ENCODE peak calls at places on chromosomes 11 and 22, in four cellular contexts. One of them, this sample, is unnamed.

GRCh38 chr11:62605902-62606301 is 4.2 kb upstream of the MTA2 start:
- DNase-seq in A549: no peak
- DNase-seq in activated T-cell treated with anti-CD3 and anti-CD28 coated beads, Interleukin-2, amount 50 U/mL, for 4 hours: no peak
- DNase-seq in HCT116: no peak
- DNase-seq in this sample: no peak

GRCh38 chr11:19060629-19061028 is at the start of gene MRGPRX2:
- DNase-seq in A549: no peak
- DNase-seq in activated T-cell treated with anti-CD3 and anti-CD28 coated beads, Interleukin-2, amount 50 U/mL, for 4 hours: no peak
- DNase-seq in HCT116: no peak
- DNase-seq in this sample: no peak

GRCh38 chr22:44389926-44390925 is 77.5 kb upstream of the SHISAL1 start:
- DNase-seq in A549: no peak
- DNase-seq in activated T-cell treated with anti-CD3 and anti-CD28 coated beads, Interleukin-2, amount 50 U/mL, for 4 hours: no peak
- DNase-seq in HCT116: no peak
- DNase-seq in this sample: no peak

GRCh38 chr22:17411213-17411612 is 42.0 kb downstream of the CECR2 start:
- DNase-seq in A549: no peak
- DNase-seq in activated T-cell treated with anti-CD3 and anti-CD28 coated beads, Interleukin-2, amount 50 U/mL, for 4 hours: no peak
- DNase-seq in HCT116: no peak
- DNase-seq in this sample: no peak

GRCh38 chr11:47071871-47072270 is 104.8 kb downstream of the ARFGAP2 start:
- DNase-seq in A549: peak; percentile 32
- DNase-seq in activated T-cell treated with anti-CD3 and anti-CD28 coated beads, Interleukin-2, amount 50 U/mL, for 4 hours: no peak
- DNase-seq in HCT116: no peak
- DNase-seq in this sample: no peak

GRCh38 chr11:71244116-71244815 is 8.1 kb downstream of the SHANK2 start:
- DNase-seq in A549: no peak
- DNase-seq in activated T-cell treated with anti-CD3 and anti-CD28 coated beads, Interleukin-2, amount 50 U/mL, for 4 hours: no peak
- DNase-seq in HCT116: no peak
- DNase-seq in this sample: no peak

GRCh38 chr11:68127791-68128681 is 6.8 kb upstream of the CHKA start:
- DNase-seq in A549: no peak
- DNase-seq in activated T-cell treated with anti-CD3 and anti-CD28 coated beads, Interleukin-2, amount 50 U/mL, for 4 hours: no peak
- DNase-seq in HCT116: peak; percentile 22
- DNase-seq in this sample: peak; percentile 70

GRCh38 chr11:69664901-69665300 is 10.3 kb downstream of the LTO1 start:
- DNase-seq in A549: no peak
- DNase-seq in activated T-cell treated with anti-CD3 and anti-CD28 coated beads, Interleukin-2, amount 50 U/mL, for 4 hours: no peak
- DNase-seq in HCT116: no peak
- DNase-seq in this sample: no peak

GRCh38 chr11:102204174-102204573 is 93.9 kb downstream of the YAP1 start:
- DNase-seq in A549: no peak
- DNase-seq in activated T-cell treated with anti-CD3 and anti-CD28 coated beads, Interleukin-2, amount 50 U/mL, for 4 hours: no peak
- DNase-seq in HCT116: no peak
- DNase-seq in this sample: no peak

GRCh38 chr11:64134963-64135362 is 30.9 kb downstream of the MACROD1 start:
- DNase-seq in A549: no peak
- DNase-seq in activated T-cell treated with anti-CD3 and anti-CD28 coated beads, Interleukin-2, amount 50 U/mL, for 4 hours: no peak
- DNase-seq in HCT116: no peak
- DNase-seq in this sample: no peak

GRCh38 chr22:29799217-29799680 is 32.1 kb downstream of the UQCR10 start:
- DNase-seq in A549: peak; percentile 87
- DNase-seq in activated T-cell treated with anti-CD3 and anti-CD28 coated beads, Interleukin-2, amount 50 U/mL, for 4 hours: no peak
- DNase-seq in HCT116: peak; percentile 58
- DNase-seq in this sample: peak; percentile 78

GRCh38 chr22:36470994-36471331 is 10.5 kb downstream of the TXN2 start:
- DNase-seq in A549: no peak
- DNase-seq in activated T-cell treated with anti-CD3 and anti-CD28 coated beads, Interleukin-2, amount 50 U/mL, for 4 hours: no peak
- DNase-seq in HCT116: no peak
- DNase-seq in this sample: no peak

GRCh38 chr11:34454308-34455032 is 15.7 kb downstream of the CAT start:
- DNase-seq in A549: no peak
- DNase-seq in activated T-cell treated with anti-CD3 and anti-CD28 coated beads, Interleukin-2, amount 50 U/mL, for 4 hours: no peak
- DNase-seq in HCT116: no peak
- DNase-seq in this sample: no peak

GRCh38 chr22:42202048-42202447 is 68.4 kb downstream of the TCF20 start:
- DNase-seq in A549: no peak
- DNase-seq in activated T-cell treated with anti-CD3 and anti-CD28 coated beads, Interleukin-2, amount 50 U/mL, for 4 hours: no peak
- DNase-seq in HCT116: no peak
- DNase-seq in this sample: no peak

GRCh38 chr22:18078329-18079041 is 695 bp downstream of the PEX26 start:
- DNase-seq in A549: peak; percentile 25
- DNase-seq in activated T-cell treated with anti-CD3 and anti-CD28 coated beads, Interleukin-2, amount 50 U/mL, for 4 hours: peak; percentile 18
- DNase-seq in HCT116: no peak
- DNase-seq in this sample: peak; percentile 39

GRCh38 chr11:15006139-15006759 is 34.1 kb upstream of the CALCA start:
- DNase-seq in A549: peak; percentile 56
- DNase-seq in activated T-cell treated with anti-CD3 and anti-CD28 coated beads, Interleukin-2, amount 50 U/mL, for 4 hours: no peak
- DNase-seq in HCT116: peak; percentile 47
- DNase-seq in this sample: peak; percentile 49

GRCh38 chr11:129881570-129882170 is 13.7 kb downstream of the NFRKB start:
- DNase-seq in A549: peak; percentile 27
- DNase-seq in activated T-cell treated with anti-CD3 and anti-CD28 coated beads, Interleukin-2, amount 50 U/mL, for 4 hours: peak; percentile 37
- DNase-seq in HCT116: no peak
- DNase-seq in this sample: peak; percentile 36

GRCh38 chr11:38256436-38256835 is 1658.4 kb upstream of the RAG2 start:
- DNase-seq in A549: no peak
- DNase-seq in activated T-cell treated with anti-CD3 and anti-CD28 coated beads, Interleukin-2, amount 50 U/mL, for 4 hours: no peak
- DNase-seq in HCT116: no peak
- DNase-seq in this sample: no peak

GRCh38 chr11:37449146-37449545 is 851.1 kb upstream of the RAG2 start:
- DNase-seq in A549: peak; percentile 6
- DNase-seq in activated T-cell treated with anti-CD3 and anti-CD28 coated beads, Interleukin-2, amount 50 U/mL, for 4 hours: no peak
- DNase-seq in HCT116: no peak
- DNase-seq in this sample: peak; percentile 38

GRCh38 chr22:37020192-37020479 is 594 bp downstream of the MPST start:
- DNase-seq in A549: peak; percentile 61
- DNase-seq in activated T-cell treated with anti-CD3 and anti-CD28 coated beads, Interleukin-2, amount 50 U/mL, for 4 hours: no peak
- DNase-seq in HCT116: peak; percentile 27
- DNase-seq in this sample: peak; percentile 51

GRCh38 chr22:25548866-25549464 is 15.5 kb upstream of the GRK3 start:
- DNase-seq in A549: no peak
- DNase-seq in activated T-cell treated with anti-CD3 and anti-CD28 coated beads, Interleukin-2, amount 50 U/mL, for 4 hours: no peak
- DNase-seq in HCT116: no peak
- DNase-seq in this sample: no peak

GRCh38 chr11:66388746-66389386 is 17.3 kb upstream of the SLC29A2 start:
- DNase-seq in A549: peak; percentile 80
- DNase-seq in activated T-cell treated with anti-CD3 and anti-CD28 coated beads, Interleukin-2, amount 50 U/mL, for 4 hours: peak; percentile 63
- DNase-seq in HCT116: peak; percentile 75
- DNase-seq in this sample: peak; percentile 71

GRCh38 chr11:60985991-60986915 is 14.8 kb downstream of the CD6 start:
- DNase-seq in A549: peak; percentile 13
- DNase-seq in activated T-cell treated with anti-CD3 and anti-CD28 coated beads, Interleukin-2, amount 50 U/mL, for 4 hours: peak; percentile 91
- DNase-seq in HCT116: no peak
- DNase-seq in this sample: no peak

GRCh38 chr11:93645938-93646337 is 15.5 kb upstream of the CEP295 start:
- DNase-seq in A549: no peak
- DNase-seq in activated T-cell treated with anti-CD3 and anti-CD28 coated beads, Interleukin-2, amount 50 U/mL, for 4 hours: no peak
- DNase-seq in HCT116: no peak
- DNase-seq in this sample: no peak

GRCh38 chr11:11987503-11988022 is 20.9 kb downstream of the DKK3 start:
- DNase-seq in A549: peak; percentile 66
- DNase-seq in activated T-cell treated with anti-CD3 and anti-CD28 coated beads, Interleukin-2, amount 50 U/mL, for 4 hours: no peak
- DNase-seq in HCT116: no peak
- DNase-seq in this sample: peak; percentile 14

GRCh38 chr22:26884921-26885320 is 227.5 kb downstream of the MIAT start:
- DNase-seq in A549: no peak
- DNase-seq in activated T-cell treated with anti-CD3 and anti-CD28 coated beads, Interleukin-2, amount 50 U/mL, for 4 hours: no peak
- DNase-seq in HCT116: no peak
- DNase-seq in this sample: no peak

GRCh38 chr11:75893202-75893601 is 78.2 kb downstream of the UVRAG start:
- DNase-seq in A549: no peak
- DNase-seq in activated T-cell treated with anti-CD3 and anti-CD28 coated beads, Interleukin-2, amount 50 U/mL, for 4 hours: no peak
- DNase-seq in HCT116: no peak
- DNase-seq in this sample: no peak